ENCODE peak calls at places on chromosomes 1 and 21, in ten cellular contexts. U, O, I, K, T, G, B, Z, P and Y are unnamed samples.

GRCh38 chr1:63264161-63264560 is 58.2 kb upstream of the FOXD3 start:
- DNase-seq in O (no peak), K (no peak), I (no peak), Z (no peak), G (no peak), T (no peak), P (no peak), U (no peak), B (no peak), Y (no peak)

GRCh38 chr21:42837421-42838211 is 41.7 kb downstream of the WDR4 start:
- DNase-seq in Z (no peak), T (no peak), P (peak; percentile 4), I (no peak), K (no peak), G (no peak), O (no peak), B (no peak), U (no peak), Y (peak; percentile 8)

GRCh38 chr1:181499825-181500224 is 16.5 kb downstream of the CACNA1E start:
- DNase-seq in G (no peak), I (no peak), K (no peak), O (no peak), Z (no peak), B (no peak), T (no peak), P (no peak), U (no peak), Y (no peak)

GRCh38 chr1:175208773-175209492 is 16.4 kb upstream of the KIAA0040 start:
- DNase-seq in O (no peak), B (no peak), I (no peak), P (peak; percentile 68), Z (no peak), T (no peak), U (no peak), G (no peak), K (no peak), Y (no peak)

GRCh38 chr1:219900882-219901281 is 27.5 kb downstream of the SLC30A10 start:
- DNase-seq in T (no peak), P (no peak), U (no peak), B (no peak), Z (no peak), G (no peak), O (no peak), K (no peak), I (no peak), Y (no peak)

GRCh38 chr1:111227434-111227833 is at the start of gene CHI3L2:
- DNase-seq in U (no peak), T (peak; percentile 76), P (no peak), I (no peak), O (no peak), K (no peak), G (no peak), B (no peak), Z (no peak), Y (no peak)

GRCh38 chr1:177983087-177983823 is 13.4 kb upstream of the SEC16B start:
- DNase-seq in T (peak; percentile 24), U (no peak), Z (no peak), K (no peak), B (peak; percentile 95), G (no peak), P (no peak), O (no peak), I (no peak), Y (no peak)

GRCh38 chr1:183040600-183040999 is 17.4 kb downstream of the LAMC1 start:
- DNase-seq in O (no peak), U (no peak), K (no peak), P (no peak), T (peak; percentile 33), B (no peak), Z (no peak), I (no peak), G (no peak), Y (no peak)

GRCh38 chr1:107135466-107135865 is 5.4 kb upstream of the NTNG1 start:
- DNase-seq in O (peak; percentile 9), K (peak; percentile 50), Z (no peak), T (peak; percentile 63), U (no peak), B (no peak), I (no peak), G (peak; percentile 55), P (no peak), Y (no peak)

GRCh38 chr1:28354121-28354520 is 15.4 kb upstream of the PHACTR4 start:
- DNase-seq in I (no peak), G (peak; percentile 92), O (peak; percentile 88), P (no peak), B (no peak), U (no peak), Z (no peak), T (peak; percentile 51), K (no peak), Y (no peak)

GRCh38 chr1:31927661-31927980 is 10.5 kb downstream of the PTP4A2 start:
- DNase-seq in O (no peak), G (no peak), Z (no peak), U (no peak), T (no peak), B (no peak), P (no peak), K (no peak), I (no peak), Y (no peak)

GRCh38 chr21:32387151-32387550 is 5.7 kb downstream of the URB1 start:
- DNase-seq in O (no peak), Z (no peak), B (no peak), K (no peak), T (no peak), G (no peak), U (no peak), I (no peak), P (no peak), Y (no peak)

GRCh38 chr1:228487336-228488106 is at the start of gene RNF187:
- DNase-seq in O (no peak), T (peak; percentile 30), P (no peak), Z (no peak), G (peak; percentile 87), I (peak; percentile 96), U (peak; percentile 38), B (peak; percentile 23), K (no peak), Y (peak; percentile 90)

GRCh38 chr1:98794196-98794886 is 132.8 kb downstream of the SNX7 start:
- DNase-seq in G (peak; percentile 87), O (peak; percentile 49), Z (peak; percentile 21), U (no peak), T (peak; percentile 81), B (peak; percentile 73), P (peak; percentile 59), I (no peak), K (peak; percentile 52), Y (no peak)

GRCh38 chr1:21520899-21521716 is 11.9 kb downstream of the ALPL start:
- DNase-seq in T (peak; percentile 44), K (no peak), I (no peak), U (no peak), Z (no peak), G (no peak), O (no peak), P (no peak), B (no peak), Y (no peak)

GRCh38 chr1:24735156-24735618 is 10.1 kb upstream of the CLIC4 start:
- DNase-seq in P (no peak), T (no peak), G (no peak), I (no peak), Z (no peak), U (no peak), O (no peak), K (no peak), B (no peak), Y (no peak)

GRCh38 chr1:103108525-103109150 is 316 bp upstream of the COL11A1 start:
- DNase-seq in T (no peak), U (peak; percentile 23), Z (no peak), I (peak; percentile 48), K (peak; percentile 91), O (no peak), P (no peak), B (no peak), G (peak; percentile 9), Y (no peak)

GRCh38 chr1:67647036-67647798 is 37.8 kb upstream of the GADD45A start:
- DNase-seq in G (no peak), T (peak; percentile 52), K (no peak), Z (no peak), U (no peak), B (peak; percentile 88), P (no peak), O (peak; percentile 66), I (no peak), Y (no peak)

GRCh38 chr1:61839702-61840101 is 97.4 kb downstream of the PATJ start:
- DNase-seq in G (peak; percentile 18), K (no peak), Z (no peak), U (no peak), P (no peak), T (peak; percentile 79), I (no peak), B (no peak), O (peak; percentile 48), Y (no peak)

GRCh38 chr1:101165944-101166343 is 70.9 kb upstream of the S1PR1 start:
- DNase-seq in T (no peak), U (no peak), B (no peak), P (no peak), O (no peak), Z (no peak), K (no peak), I (no peak), G (no peak), Y (no peak)

GRCh38 chr1:24942789-24943188 is 12.7 kb upstream of the RUNX3 start:
- DNase-seq in O (no peak), U (no peak), P (no peak), I (no peak), Z (no peak), T (no peak), G (no peak), B (no peak), K (no peak), Y (no peak)

GRCh38 chr21:15093216-15093615 is 28.4 kb upstream of the NRIP1 start:
- DNase-seq in K (no peak), G (no peak), P (no peak), O (no peak), B (no peak), T (no peak), Z (no peak), U (no peak), I (no peak), Y (no peak)

GRCh38 chr1:159945483-159946241 is at the start of gene IGSF9:
- DNase-seq in Z (peak; percentile 53), K (peak; percentile 93), O (no peak), T (peak; percentile 58), P (peak; percentile 82), U (peak; percentile 55), B (peak; percentile 86), G (peak; percentile 74), I (peak; percentile 92), Y (peak; percentile 50)

GRCh38 chr1:61295818-61296537 is 213.6 kb downstream of the NFIA start:
- DNase-seq in T (no peak), B (no peak), Z (no peak), P (no peak), K (no peak), G (no peak), O (no peak), I (no peak), U (no peak), Y (no peak)

GRCh38 chr21:36830041-36830440 is 131.1 kb downstream of the SIM2 start:
- DNase-seq in O (no peak), T (no peak), G (no peak), U (no peak), Z (no peak), I (no peak), P (no peak), B (no peak), K (no peak), Y (no peak)

GRCh38 chr1:215637041-215637573 is 70.0 kb downstream of the KCTD3 start:
- DNase-seq in P (no peak), K (no peak), B (no peak), I (no peak), O (no peak), T (peak; percentile 94), G (no peak), U (no peak), Z (no peak), Y (no peak)

GRCh38 chr1:39328110-39328509 is 123.6 kb downstream of the MACF1 start:
- DNase-seq in Z (no peak), B (no peak), U (no peak), K (no peak), G (no peak), T (no peak), P (no peak), I (no peak), O (no peak), Y (no peak)

GRCh38 chr1:24764848-24765247 is 19.6 kb downstream of the CLIC4 start:
- DNase-seq in P (no peak), O (no peak), T (no peak), I (no peak), Z (no peak), K (no peak), B (no peak), U (no peak), G (no peak), Y (no peak)